ENCODE peak calls at places on chromosomes 13 and 19, in seven cellular contexts. One of them, this sample, is unnamed.

GRCh38 chr19:47134533-47134932 is 3.9 kb downstream of the SAE1 start:
- DNase-seq in CD8-positive, alpha-beta memory T cell: no peak
- DNase-seq in stomach: no peak
- DNase-seq in DMS153: no peak
- DNase-seq in tibial nerve: no peak
- DNase-seq in left colon: no peak
- DNase-seq in skeletal muscle cell: no peak
- DNase-seq in this sample: no peak

GRCh38 chr13:44812818-44813217 is 176.5 kb downstream of the NUFIP1 start:
- DNase-seq in CD8-positive, alpha-beta memory T cell: no peak
- DNase-seq in stomach: no peak
- DNase-seq in DMS153: no peak
- DNase-seq in tibial nerve: no peak
- DNase-seq in left colon: no peak
- DNase-seq in skeletal muscle cell: no peak
- DNase-seq in this sample: no peak

GRCh38 chr13:87810920-87811344 is 139.8 kb downstream of the SLITRK5 start:
- DNase-seq in CD8-positive, alpha-beta memory T cell: no peak
- DNase-seq in stomach: no peak
- DNase-seq in DMS153: no peak
- DNase-seq in tibial nerve: no peak
- DNase-seq in left colon: no peak
- DNase-seq in skeletal muscle cell: no peak
- DNase-seq in this sample: no peak

GRCh38 chr19:50725218-50725931 is 2.2 kb downstream of the CLEC11A start:
- DNase-seq in CD8-positive, alpha-beta memory T cell: no peak
- DNase-seq in stomach: no peak
- DNase-seq in DMS153: no peak
- DNase-seq in tibial nerve: no peak
- DNase-seq in left colon: no peak
- DNase-seq in skeletal muscle cell: no peak
- DNase-seq in this sample: no peak

GRCh38 chr13:113649212-113649611 is 8.8 kb downstream of the ATP4B start:
- DNase-seq in CD8-positive, alpha-beta memory T cell: no peak
- DNase-seq in stomach: peak
- DNase-seq in DMS153: no peak
- DNase-seq in tibial nerve: no peak
- DNase-seq in left colon: no peak
- DNase-seq in skeletal muscle cell: no peak
- DNase-seq in this sample: no peak

GRCh38 chr19:46344363-46344762 is 2.5 kb upstream of the PPP5C start:
- DNase-seq in CD8-positive, alpha-beta memory T cell: no peak
- DNase-seq in stomach: no peak
- DNase-seq in DMS153: no peak
- DNase-seq in tibial nerve: no peak
- DNase-seq in left colon: no peak
- DNase-seq in skeletal muscle cell: no peak
- DNase-seq in this sample: no peak

GRCh38 chr19:50713556-50714236 is 5.9 kb downstream of the SHANK1 start:
- DNase-seq in CD8-positive, alpha-beta memory T cell: peak
- DNase-seq in stomach: no peak
- DNase-seq in DMS153: no peak
- DNase-seq in tibial nerve: no peak
- DNase-seq in left colon: no peak
- DNase-seq in skeletal muscle cell: no peak
- DNase-seq in this sample: no peak

GRCh38 chr19:51127755-51128154 is 3.0 kb downstream of the SIGLEC9 start:
- DNase-seq in CD8-positive, alpha-beta memory T cell: no peak
- DNase-seq in stomach: no peak
- DNase-seq in DMS153: no peak
- DNase-seq in tibial nerve: peak
- DNase-seq in left colon: peak
- DNase-seq in skeletal muscle cell: peak
- DNase-seq in this sample: no peak

GRCh38 chr19:2160384-2160783 is 3.3 kb upstream of the DOT1L start:
- DNase-seq in CD8-positive, alpha-beta memory T cell: no peak
- DNase-seq in stomach: no peak
- DNase-seq in DMS153: no peak
- DNase-seq in tibial nerve: no peak
- DNase-seq in left colon: no peak
- DNase-seq in skeletal muscle cell: no peak
- DNase-seq in this sample: no peak

GRCh38 chr13:109764474-109765292 is 21.7 kb downstream of the IRS2 start:
- DNase-seq in CD8-positive, alpha-beta memory T cell: no peak
- DNase-seq in stomach: no peak
- DNase-seq in DMS153: no peak
- DNase-seq in tibial nerve: no peak
- DNase-seq in left colon: no peak
- DNase-seq in skeletal muscle cell: no peak
- DNase-seq in this sample: no peak

GRCh38 chr13:112687836-112688559 is 1.8 kb upstream of the ATP11A start:
- DNase-seq in CD8-positive, alpha-beta memory T cell: no peak
- DNase-seq in stomach: peak
- DNase-seq in DMS153: no peak
- DNase-seq in tibial nerve: no peak
- DNase-seq in left colon: no peak
- DNase-seq in skeletal muscle cell: no peak
- DNase-seq in this sample: no peak

GRCh38 chr13:75417006-75417384 is 65.0 kb downstream of the TBC1D4 start:
- DNase-seq in CD8-positive, alpha-beta memory T cell: no peak
- DNase-seq in stomach: no peak
- DNase-seq in DMS153: no peak
- DNase-seq in tibial nerve: no peak
- DNase-seq in left colon: no peak
- DNase-seq in skeletal muscle cell: no peak
- DNase-seq in this sample: no peak

GRCh38 chr19:3310711-3311110 is 55.7 kb upstream of the NFIC start:
- DNase-seq in CD8-positive, alpha-beta memory T cell: no peak
- DNase-seq in stomach: no peak
- DNase-seq in DMS153: no peak
- DNase-seq in tibial nerve: no peak
- DNase-seq in left colon: no peak
- DNase-seq in skeletal muscle cell: no peak
- DNase-seq in this sample: no peak

GRCh38 chr13:98775844-98776598 is 23.5 kb upstream of the SLC15A1 start:
- DNase-seq in CD8-positive, alpha-beta memory T cell: no peak
- DNase-seq in stomach: peak
- DNase-seq in DMS153: no peak
- DNase-seq in tibial nerve: no peak
- DNase-seq in left colon: peak
- DNase-seq in skeletal muscle cell: no peak
- DNase-seq in this sample: no peak

GRCh38 chr13:99085139-99085845 is 107.4 kb upstream of the DOCK9 start:
- DNase-seq in CD8-positive, alpha-beta memory T cell: peak
- DNase-seq in stomach: no peak
- DNase-seq in DMS153: no peak
- DNase-seq in tibial nerve: peak
- DNase-seq in left colon: no peak
- DNase-seq in skeletal muscle cell: no peak
- DNase-seq in this sample: no peak

GRCh38 chr13:58097831-58098230 is 466.3 kb downstream of the PCDH17 start:
- DNase-seq in CD8-positive, alpha-beta memory T cell: no peak
- DNase-seq in stomach: no peak
- DNase-seq in DMS153: no peak
- DNase-seq in tibial nerve: no peak
- DNase-seq in left colon: no peak
- DNase-seq in skeletal muscle cell: no peak
- DNase-seq in this sample: no peak

GRCh38 chr19:5539431-5539833 is 28.3 kb downstream of the TINCR start:
- DNase-seq in CD8-positive, alpha-beta memory T cell: no peak
- DNase-seq in stomach: no peak
- DNase-seq in DMS153: no peak
- DNase-seq in tibial nerve: no peak
- DNase-seq in left colon: no peak
- DNase-seq in skeletal muscle cell: no peak
- DNase-seq in this sample: peak

GRCh38 chr13:42477588-42478190 is 96.3 kb upstream of the TNFSF11 start:
- DNase-seq in CD8-positive, alpha-beta memory T cell: no peak
- DNase-seq in stomach: no peak
- DNase-seq in DMS153: no peak
- DNase-seq in tibial nerve: no peak
- DNase-seq in left colon: no peak
- DNase-seq in skeletal muscle cell: peak
- DNase-seq in this sample: no peak

GRCh38 chr19:37979547-37980082 is 72.6 kb downstream of the SIPA1L3 start:
- DNase-seq in CD8-positive, alpha-beta memory T cell: no peak
- DNase-seq in stomach: peak
- DNase-seq in DMS153: no peak
- DNase-seq in tibial nerve: no peak
- DNase-seq in left colon: peak
- DNase-seq in skeletal muscle cell: no peak
- DNase-seq in this sample: peak

GRCh38 chr13:44108345-44108858 is 228.7 kb downstream of the LACC1 start:
- DNase-seq in CD8-positive, alpha-beta memory T cell: no peak
- DNase-seq in stomach: peak
- DNase-seq in DMS153: peak
- DNase-seq in tibial nerve: no peak
- DNase-seq in left colon: peak
- DNase-seq in skeletal muscle cell: no peak
- DNase-seq in this sample: no peak

GRCh38 chr13:113595131-113595530 is 10.6 kb downstream of the TFDP1 start:
- DNase-seq in CD8-positive, alpha-beta memory T cell: no peak
- DNase-seq in stomach: peak
- DNase-seq in DMS153: no peak
- DNase-seq in tibial nerve: no peak
- DNase-seq in left colon: no peak
- DNase-seq in skeletal muscle cell: no peak
- DNase-seq in this sample: no peak

GRCh38 chr19:48135411-48135810 is 24.8 kb upstream of the PLA2G4C start:
- DNase-seq in CD8-positive, alpha-beta memory T cell: no peak
- DNase-seq in stomach: no peak
- DNase-seq in DMS153: no peak
- DNase-seq in tibial nerve: no peak
- DNase-seq in left colon: no peak
- DNase-seq in skeletal muscle cell: no peak
- DNase-seq in this sample: no peak

This sample was measured in NCI-H2227 treated with DMSO at 0.1 percent for 48 hours.